ENCODE peak calls at places on chromosome X, in nine cellular contexts. A is tibial artery; X is heart left ventricle; E is upper lobe of right lung; J is CD8-positive, alpha-beta T cell; Y is fibroblast of lung; Q is Peyer's patch; H is keratinocyte; S is IMR-90. P is an unnamed sample. For H3K4me1, the result is how much of the 10 kb centered on the place peaks cover.

GRCh38 chrX:121389976-121390709 is 342.7 kb downstream of the GLUD2 start:
- DNase-seq in H (no peak), X (no peak), J (no peak), S (no peak), Q (no peak), E (no peak), A (no peak), Y (no peak), P (peak)

GRCh38 chrX:74119016-74119910 is 184.7 kb upstream of the ZCCHC13 start:
- DNase-seq in J (no peak), E (no peak), X (no peak), S (peak), H (peak), Y (peak), A (no peak), Q (no peak), P (no peak)

GRCh38 chrX:151970661-151971060 is 3.8 kb downstream of the GABRE start:
- DNase-seq in A (peak), S (peak), J (no peak), E (peak), Y (peak), H (no peak), X (peak), Q (no peak), P (peak)

GRCh38 chrX:95764972-95765451 is 919.6 kb upstream of the DIAPH2 start:
- DNase-seq in A (no peak), J (no peak), X (no peak), S (peak), Y (peak), E (no peak), H (no peak), Q (no peak), P (peak)

GRCh38 chrX:123731258-123731986 is 1.4 kb downstream of the THOC2 start:
- DNase-seq in Q (peak), X (no peak), S (peak), E (peak), A (no peak), H (no peak), Y (peak), J (no peak), P (peak)

GRCh38 chrX:103215768-103216085 is 819 bp downstream of the BEX4 start:
- DNase-seq in X (peak), Y (peak), J (no peak), Q (no peak), H (no peak), A (no peak), S (no peak), E (no peak), P (no peak)

GRCh38 chrX:51053741-51054140 is 143.2 kb downstream of the BMP15 start:
- DNase-seq in S (no peak), A (no peak), H (no peak), Y (no peak), E (no peak), J (no peak), Q (no peak), X (no peak), P (no peak)

GRCh38 chrX:150868625-150869024 is 29.8 kb downstream of the CD99L2 start:
- DNase-seq in Q (no peak), J (no peak), E (no peak), Y (peak), X (no peak), H (no peak), S (peak), A (no peak), P (no peak)

DNA sequence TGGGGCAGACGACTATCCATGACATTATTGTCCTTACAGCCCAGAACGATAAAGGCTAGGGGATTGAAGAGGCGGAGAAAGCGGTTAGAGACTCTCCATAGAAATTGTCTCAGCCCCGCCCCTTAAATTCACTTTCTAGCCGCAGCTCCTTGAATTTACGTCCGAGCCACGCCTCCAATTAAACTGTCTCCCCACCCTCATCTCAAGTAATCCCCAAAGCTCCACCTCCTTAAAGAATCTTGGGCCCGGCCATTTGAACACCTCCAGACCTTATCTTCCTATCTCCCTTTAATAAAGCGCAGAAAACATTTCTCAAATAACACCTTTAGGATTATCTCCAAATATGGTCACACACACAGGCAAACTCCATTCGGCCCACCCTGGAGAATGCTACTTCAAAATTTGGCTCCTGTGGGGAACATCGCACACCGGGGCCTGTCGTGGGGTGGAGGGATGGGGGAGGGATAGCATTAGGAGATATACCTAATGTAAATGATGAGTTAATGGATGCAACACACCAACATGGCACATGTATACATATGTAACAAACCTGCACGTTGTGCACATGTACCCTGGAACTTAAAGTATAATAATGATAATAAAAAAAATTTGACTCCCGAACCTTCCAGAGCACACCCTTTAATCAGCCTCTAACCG is 7.2 kb upstream of the MAGIX start:
- DNase-seq in Y (peak), J (no peak), H (no peak), E (no peak), X (no peak), Q (no peak), A (peak), S (peak), P (no peak)
- H3K4me3 ChIP-seq in Y (peak), J (peak), H (peak), E (peak), X (peak), Q (peak), A (peak), S (peak), P (no peak)

GRCh38 chrX:21932277-21932996 is 8.1 kb upstream of the SMS start:
- DNase-seq in E (no peak), X (no peak), J (no peak), Q (no peak), A (peak), S (peak), H (no peak), Y (peak), P (no peak)
- TF ChIP-seq CTCF in E (no peak), X (no peak), J (no peak), Q (no peak), A (no peak), S (peak), H (no peak), Y (peak), P (no peak)

GRCh38 chrX:23821847-23822246 is 38.9 kb downstream of the SAT1 start:
- DNase-seq in A (no peak), J (no peak), X (no peak), Q (no peak), Y (no peak), E (no peak), S (no peak), H (no peak), P (no peak)
- H3K4me1 ChIP-seq in A (under half), J (under half), X (under half), Q (under half), Y (under half), E (under half), S (under half), H (under half), P (under half)

DNA sequence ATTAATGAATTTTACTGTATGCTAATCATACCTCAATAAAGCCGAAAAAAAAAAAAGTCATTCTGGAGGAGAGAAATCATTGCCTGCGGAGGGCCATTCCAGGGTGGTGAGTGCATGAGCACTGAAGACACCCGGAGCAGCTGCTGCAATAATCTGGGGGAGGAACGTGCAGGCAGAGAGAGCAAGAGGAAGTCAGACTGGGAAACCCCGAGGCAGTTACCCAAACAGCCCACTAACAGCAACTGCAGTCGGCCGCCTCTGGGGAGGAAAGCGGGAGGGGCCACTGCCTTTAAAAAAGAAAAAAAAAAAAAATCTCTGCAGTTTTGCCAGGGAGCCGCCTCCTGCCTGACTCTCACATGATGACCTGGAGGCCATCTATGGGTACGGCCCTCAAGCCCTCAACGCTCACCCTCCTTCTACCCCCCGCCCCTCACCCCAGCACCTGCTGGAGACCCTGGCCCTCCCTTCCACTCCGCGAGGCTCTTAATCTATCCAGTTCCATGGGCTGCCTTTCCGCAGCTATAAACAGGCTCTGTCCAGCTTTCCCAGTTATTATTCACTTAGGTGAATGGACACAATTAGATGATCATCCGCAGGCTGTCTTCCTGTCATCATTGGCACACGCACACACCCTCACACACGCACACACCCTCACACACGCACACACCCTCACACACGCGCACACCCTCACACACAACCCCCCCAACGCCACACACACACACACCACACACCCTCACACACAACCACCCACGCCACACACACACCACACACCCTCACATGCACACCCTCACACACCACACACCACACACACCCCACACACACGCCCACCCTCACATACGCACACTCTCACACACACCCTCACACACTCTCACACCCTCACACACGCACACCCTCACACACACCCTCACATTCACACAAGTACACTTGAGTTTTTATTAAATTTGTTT is 3.4 kb upstream of the AVPR2 start:
- DNase-seq in J (peak), Y (peak), S (peak), E (peak), X (peak), A (peak), H (peak), Q (no peak), P (peak)
- H3K4me3 ChIP-seq in J (no peak), Y (no peak), S (no peak), E (no peak), X (no peak), A (no peak), H (no peak), Q (no peak), P (no peak)

GRCh38 chrX:19723427-19723826 is 164.0 kb downstream of the SH3KBP1 start:
- DNase-seq in A (no peak), J (no peak), Q (no peak), Y (no peak), X (no peak), H (no peak), E (no peak), S (no peak), P (no peak)
- TF ChIP-seq CTCF in A (no peak), J (no peak), Q (no peak), Y (no peak), X (no peak), H (no peak), E (no peak), S (no peak), P (no peak)

DNA sequence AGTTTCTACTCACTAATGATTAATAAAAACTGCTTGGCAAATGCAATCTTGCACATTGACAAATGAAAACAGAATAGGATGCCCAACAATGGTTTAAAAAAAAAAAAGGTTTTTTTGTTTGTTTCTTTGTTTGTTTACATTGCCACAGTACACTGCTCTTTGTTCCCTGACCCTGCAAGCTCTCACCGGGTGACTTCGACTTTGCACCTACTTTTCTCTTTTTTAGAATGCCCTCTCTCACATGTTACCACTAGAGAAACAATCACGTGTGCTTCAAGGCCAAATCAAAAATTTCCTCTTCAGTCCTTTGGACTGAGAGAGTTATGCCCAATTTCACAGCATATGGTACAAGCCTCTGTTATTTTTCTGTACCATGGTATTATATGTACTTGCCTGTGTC is 101.5 kb downstream of the DMD start:
- DNase-seq in J (no peak), Y (no peak), X (no peak), H (no peak), S (no peak), A (no peak), E (no peak), Q (no peak), P (no peak)
- H3K4me1 ChIP-seq in J (under half), Y (under half), X (under half), H (under half), S (under half), A (under half), E (under half), Q (under half), P (under half)

GRCh38 chrX:131711478-131711867 is 167.6 kb downstream of the OR13H1 start:
- DNase-seq in E (no peak), Q (no peak), H (no peak), Y (no peak), J (no peak), S (no peak), A (no peak), X (no peak), P (no peak)
- H3K4me3 ChIP-seq in E (no peak), Q (no peak), H (no peak), Y (no peak), J (no peak), S (peak), A (no peak), X (no peak), P (no peak)

GRCh38 chrX:110462957-110463356 is 104.3 kb downstream of the RTL9 start:
- DNase-seq in X (no peak), J (no peak), E (no peak), S (no peak), Q (no peak), Y (no peak), H (no peak), A (no peak), P (no peak)
- TF ChIP-seq CTCF in X (no peak), J (no peak), E (no peak), S (peak), Q (no peak), Y (no peak), H (no peak), A (no peak), P (no peak)